ENCODE peak calls at places on chromosomes 2 and 18, in six cellular contexts. A is H1, U is astrocyte of the spinal cord, J is AG09309, L is WERI-Rb-1, P is spleen. T is an unnamed sample.

GRCh38 chr2:162221064-162221463 is 22.2 kb downstream of the FAP start:
- DNase-seq in A (peak), U (peak), J (no peak), L (peak), P (peak), T (peak)

GRCh38 chr2:227000123-227000522 is 163.9 kb downstream of the COL4A4 start:
- DNase-seq in A (no peak), U (no peak), J (no peak), L (no peak), P (no peak), T (no peak)

GRCh38 chr18:22193466-22193865 is 24.1 kb downstream of the GATA6 start:
- DNase-seq in A (no peak), U (peak), J (no peak), L (no peak), P (no peak), T (no peak)

GRCh38 chr2:18426174-18426573 is 134.3 kb downstream of the RDH14 start:
- DNase-seq in A (no peak), U (no peak), J (no peak), L (no peak), P (no peak), T (no peak)

GRCh38 chr2:234536218-234536989 is 39.5 kb upstream of the ARL4C start:
- DNase-seq in A (no peak), U (no peak), J (no peak), L (peak), P (no peak), T (no peak)

GRCh38 chr2:197248623-197249022 is 62.0 kb downstream of the ANKRD44 start:
- DNase-seq in A (no peak), U (peak), J (no peak), L (no peak), P (no peak), T (peak)

GRCh38 chr2:120555066-120555465 is 180.6 kb upstream of the GLI2 start:
- DNase-seq in A (no peak), U (no peak), J (no peak), L (no peak), P (no peak), T (no peak)

GRCh38 chr2:109376115-109376514 is 237.7 kb downstream of the SEPTIN10 start:
- DNase-seq in A (no peak), U (peak), J (no peak), L (no peak), P (peak), T (no peak)

GRCh38 chr2:55839182-55839819 is 84.3 kb downstream of the EFEMP1 start:
- DNase-seq in A (no peak), U (peak), J (no peak), L (no peak), P (no peak), T (no peak)

GRCh38 chr2:170922683-170923494 is 6.2 kb upstream of the GORASP2 start:
- DNase-seq in A (no peak), U (no peak), J (no peak), L (no peak), P (no peak), T (no peak)

GRCh38 chr18:79524181-79525078 is 128.7 kb downstream of the NFATC1 start:
- DNase-seq in A (no peak), U (no peak), J (no peak), L (no peak), P (peak), T (peak)

GRCh38 chr18:494602-494983 is 5.9 kb downstream of the COLEC12 start:
- DNase-seq in A (no peak), U (peak), J (no peak), L (no peak), P (no peak), T (no peak)

GRCh38 chr2:96142217-96143113 is 2.8 kb downstream of the DUSP2 start:
- DNase-seq in A (no peak), U (no peak), J (no peak), L (peak), P (peak), T (peak)

GRCh38 chr18:28511421-28511821 is 334.5 kb upstream of the CDH2 start:
- DNase-seq in A (no peak), U (peak), J (peak), L (no peak), P (no peak), T (no peak)

GRCh38 chr2:178829299-178829698 is 22.1 kb upstream of the TTN start:
- DNase-seq in A (no peak), U (peak), J (no peak), L (no peak), P (no peak), T (no peak)

GRCh38 chr2:181431674-181432073 is 25.5 kb upstream of the ITGA4 start:
- DNase-seq in A (no peak), U (no peak), J (no peak), L (no peak), P (no peak), T (no peak)

GRCh38 chr18:9516437-9517064 is 41.2 kb downstream of the RALBP1 start:
- DNase-seq in A (no peak), U (peak), J (no peak), L (no peak), P (no peak), T (peak)

GRCh38 chr2:147394179-147394790 is 450.5 kb upstream of the ACVR2A start:
- DNase-seq in A (no peak), U (no peak), J (no peak), L (no peak), P (no peak), T (no peak)

GRCh38 chr2:178225011-178225817 is 30.9 kb downstream of the OSBPL6 start:
- DNase-seq in A (no peak), U (peak), J (peak), L (no peak), P (no peak), T (no peak)

GRCh38 chr2:149042881-149043280 is 4.4 kb downstream of the LYPD6B start:
- DNase-seq in A (no peak), U (no peak), J (no peak), L (no peak), P (no peak), T (no peak)

GRCh38 chr2:129914538-129915302 is 64.7 kb upstream of the RAB6C start:
- DNase-seq in A (no peak), U (no peak), J (no peak), L (no peak), P (no peak), T (no peak)

GRCh38 chr2:75199428-75200011 is at the start of gene TACR1:
- DNase-seq in A (no peak), U (peak), J (peak), L (peak), P (peak), T (peak)

GRCh38 chr2:64817453-64817852 is 163.7 kb upstream of the SERTAD2 start:
- DNase-seq in A (no peak), U (no peak), J (no peak), L (no peak), P (no peak), T (no peak)

GRCh38 chr2:64820901-64821300 is 167.2 kb upstream of the SERTAD2 start:
- DNase-seq in A (no peak), U (no peak), J (no peak), L (no peak), P (no peak), T (no peak)

GRCh38 chr2:64819371-64819770 is 165.7 kb upstream of the SERTAD2 start:
- DNase-seq in A (no peak), U (no peak), J (no peak), L (no peak), P (no peak), T (peak)

GRCh38 chr2:64818650-64819032 is 164.9 kb upstream of the SERTAD2 start:
- DNase-seq in A (no peak), U (no peak), J (no peak), L (no peak), P (no peak), T (no peak)

GRCh38 chr2:64819774-64820688 is 166.3 kb upstream of the SERTAD2 start:
- DNase-seq in A (no peak), U (no peak), J (no peak), L (no peak), P (no peak), T (peak)
- H3K4me3 ChIP-seq in A (no peak), U (no peak), J (no peak), L (no peak), P (no peak), T (peak)

GRCh38 chr2:160254363-160254762 is 54.3 kb upstream of the ITGB6 start:
- DNase-seq in A (no peak), U (peak), J (no peak), L (no peak), P (no peak), T (no peak)

GRCh38 chr2:160257742-160258577 is 57.9 kb upstream of the ITGB6 start:
- DNase-seq in A (no peak), U (no peak), J (no peak), L (no peak), P (no peak), T (no peak)

GRCh38 chr2:160256511-160256910 is 56.4 kb upstream of the ITGB6 start:
- DNase-seq in A (no peak), U (no peak), J (no peak), L (no peak), P (no peak), T (no peak)

GRCh38 chr2:160255401-160255800 is 55.3 kb upstream of the ITGB6 start:
- DNase-seq in A (no peak), U (no peak), J (no peak), L (no peak), P (no peak), T (no peak)

DNA sequence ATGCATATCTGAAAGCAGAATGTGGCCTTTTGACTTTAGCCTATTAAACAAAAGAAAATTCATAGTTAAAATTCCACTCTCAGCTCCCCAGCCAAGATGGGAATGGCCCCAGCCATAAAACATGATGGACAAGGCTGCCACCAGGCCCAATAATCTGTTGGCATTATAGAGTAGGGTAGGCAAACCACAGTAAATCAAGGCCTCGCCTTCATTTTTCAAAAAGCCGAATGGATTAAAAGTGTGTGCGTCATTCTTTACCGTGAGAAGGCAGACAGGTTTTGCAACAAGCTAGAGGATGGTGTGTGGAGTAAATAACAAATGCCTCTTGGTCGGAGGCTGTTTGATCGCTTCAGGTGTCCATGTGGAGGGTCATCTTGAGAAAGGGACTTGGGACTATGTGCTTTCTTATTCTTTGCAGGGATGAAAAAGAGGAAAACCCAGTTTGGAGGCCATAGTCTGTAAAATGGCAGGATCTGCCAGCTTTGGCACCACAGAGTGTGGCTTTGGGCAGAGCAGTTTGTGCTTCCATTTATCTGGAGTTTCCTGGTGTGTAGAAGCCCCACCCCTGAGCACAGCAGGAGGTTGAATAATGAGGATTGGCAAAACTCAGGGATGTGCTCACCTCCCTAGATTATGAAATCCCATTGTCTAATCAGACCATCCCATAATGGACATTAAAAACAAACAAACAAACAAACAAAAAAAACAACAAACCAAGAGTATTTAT is 57.1 kb upstream of the ITGB6 start:
- DNase-seq in A (no peak), U (no peak), J (no peak), L (no peak), P (no peak), T (no peak)
- TF ChIP-seq CTCF in A (no peak), U (no peak), J (no peak), L (no peak), P (no peak), T (no peak)

DNA sequence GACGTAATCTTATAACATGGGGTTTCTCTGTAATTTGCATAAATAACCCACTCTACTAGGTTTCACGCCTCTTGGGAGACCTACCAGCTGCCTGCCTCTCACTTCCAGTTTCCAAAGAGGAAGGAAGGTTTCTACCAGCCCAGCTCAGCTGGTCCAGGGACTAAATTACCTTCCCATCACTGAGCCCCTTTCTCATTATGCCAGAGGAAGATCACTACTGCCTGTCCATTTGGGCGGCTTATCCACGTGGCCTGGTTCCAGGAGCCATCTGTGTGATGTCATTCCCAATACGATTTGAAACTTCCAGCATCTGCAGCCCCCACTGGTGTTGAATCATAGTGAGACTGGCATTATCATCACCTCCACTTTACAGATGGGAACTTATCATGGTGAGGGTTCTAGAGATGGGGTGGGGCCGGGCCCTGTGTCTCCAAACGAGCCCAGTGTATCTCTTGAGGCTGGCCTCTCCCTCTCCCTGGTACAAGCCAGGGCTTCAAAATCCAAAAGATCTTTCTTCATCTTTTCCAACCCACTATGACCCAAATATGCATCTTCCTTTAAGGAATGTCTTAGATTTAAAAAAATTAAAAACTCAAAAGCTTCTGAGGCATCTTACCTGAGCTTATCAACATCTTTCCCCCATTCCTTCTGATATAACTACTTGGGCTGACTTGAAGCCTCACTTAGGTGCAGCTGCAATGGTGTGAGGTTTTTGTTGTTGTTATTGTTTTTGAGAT is 140.8 kb downstream of the DDX1 start:
- DNase-seq in A (no peak), U (no peak), J (no peak), L (no peak), P (no peak), T (peak)
- H3K4me3 ChIP-seq in A (no peak), U (no peak), J (no peak), L (no peak), P (no peak), T (no peak)

GRCh38 chr2:174350018-174350417 is 15.3 kb downstream of the SP9 start:
- DNase-seq in A (no peak), U (no peak), J (no peak), L (no peak), P (no peak), T (no peak)
- TF ChIP-seq CTCF in A (no peak), U (peak), J (peak), L (peak), P (no peak), T (peak)

GRCh38 chr2:29597048-29597447 is 324.3 kb downstream of the ALK start:
- DNase-seq in A (no peak), U (no peak), J (no peak), L (no peak), P (no peak), T (no peak)
- H3K4me3 ChIP-seq in A (no peak), U (no peak), J (no peak), L (no peak), P (no peak), T (no peak)

DNA sequence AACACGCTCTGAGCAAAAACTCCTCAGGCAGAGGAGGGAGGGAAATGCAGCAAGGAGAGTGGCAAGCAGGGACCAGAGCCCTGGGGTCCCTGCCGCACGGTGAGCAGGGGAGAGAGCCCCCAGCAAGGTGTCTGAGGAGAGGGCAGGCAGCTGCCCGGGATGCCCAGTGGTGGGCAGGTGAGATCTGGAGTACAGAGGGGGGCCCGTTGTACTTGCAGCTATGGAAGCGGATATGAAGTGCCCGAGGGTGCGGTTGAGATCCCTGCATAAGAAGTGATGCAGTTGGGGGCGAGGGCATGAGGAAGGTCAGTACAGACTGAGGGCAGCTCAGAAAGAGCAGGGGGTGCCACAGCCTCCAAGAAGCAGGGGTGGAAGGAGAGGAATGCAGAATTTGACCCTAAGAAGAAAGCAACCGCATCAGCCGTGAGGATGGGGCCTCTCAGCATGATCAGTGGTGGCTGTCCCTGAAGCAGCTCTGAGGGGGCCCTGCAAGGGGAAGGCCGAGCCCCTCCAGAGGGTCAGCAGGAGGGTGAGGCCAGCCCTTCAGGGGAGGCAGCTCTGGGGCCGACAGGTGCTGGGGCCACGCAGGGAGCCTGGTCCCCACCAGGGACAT is 29.4 kb downstream of the MTERF4 start:
- DNase-seq in A (no peak), U (no peak), J (no peak), L (no peak), P (no peak), T (no peak)
- TF ChIP-seq CTCF in A (no peak), U (no peak), J (no peak), L (no peak), P (no peak), T (no peak)